ENCODE peak calls at places on chromosomes 3 and 15, in seven cellular contexts. I is mesenchymal stem cell, C is IMR-90, N is H1, Z is neuronal stem cell, V is mesendoderm, R is trophoblast cell. A is an unnamed sample.

GRCh38 chr3:152236741-152237140 is 32.0 kb upstream of the MBNL1 start:
- DNase-seq in I (no peak), C (peak), N (no peak), Z (no peak), V (peak), R (no peak), A (no peak)

GRCh38 chr3:44995142-44995770 is 19.2 kb downstream of the EXOSC7 start:
- DNase-seq in I (peak), C (peak), N (no peak), Z (no peak), V (no peak), R (no peak), A (no peak)

GRCh38 chr3:156750191-156750873 is 75.8 kb upstream of the LEKR1 start:
- DNase-seq in I (peak), C (peak), N (no peak), Z (no peak), V (peak), R (no peak), A (peak)

GRCh38 chr15:33309602-33310276 is 1.0 kb upstream of the RYR3 start:
- DNase-seq in I (no peak), C (no peak), N (no peak), Z (peak), V (peak), R (no peak), A (peak)

GRCh38 chr3:12340506-12340905 is 51.6 kb downstream of the PPARG start:
- DNase-seq in I (no peak), C (no peak), N (no peak), Z (no peak), V (no peak), R (no peak), A (no peak)

GRCh38 chr3:129016725-129017530 is 15.8 kb downstream of the EFCC1 start:
- DNase-seq in I (peak), C (peak), N (no peak), Z (no peak), V (no peak), R (no peak), A (no peak)

GRCh38 chr3:183460059-183461052 is 31.9 kb upstream of the MCF2L2 start:
- DNase-seq in I (no peak), C (no peak), N (no peak), Z (no peak), V (peak), R (no peak), A (no peak)

GRCh38 chr15:97316362-97316761 is 644.1 kb upstream of the ARRDC4 start:
- DNase-seq in I (no peak), C (no peak), N (no peak), Z (no peak), V (peak), R (no peak), A (no peak)

GRCh38 chr15:94576889-94577533 is 345.6 kb downstream of the MCTP2 start:
- DNase-seq in I (no peak), C (no peak), N (peak), Z (peak), V (peak), R (no peak), A (peak)

GRCh38 chr15:85527907-85528306 is 147.5 kb downstream of the AKAP13 start:
- DNase-seq in I (peak), C (peak), N (no peak), Z (no peak), V (peak), R (peak), A (no peak)

GRCh38 chr15:74627766-74628165 is 12.1 kb downstream of the CLK3 start:
- DNase-seq in I (no peak), C (no peak), N (no peak), Z (no peak), V (no peak), R (no peak), A (no peak)

GRCh38 chr3:107077391-107077790 is 299.8 kb upstream of the CCDC54 start:
- DNase-seq in I (no peak), C (no peak), N (no peak), Z (no peak), V (no peak), R (no peak), A (no peak)

DNA sequence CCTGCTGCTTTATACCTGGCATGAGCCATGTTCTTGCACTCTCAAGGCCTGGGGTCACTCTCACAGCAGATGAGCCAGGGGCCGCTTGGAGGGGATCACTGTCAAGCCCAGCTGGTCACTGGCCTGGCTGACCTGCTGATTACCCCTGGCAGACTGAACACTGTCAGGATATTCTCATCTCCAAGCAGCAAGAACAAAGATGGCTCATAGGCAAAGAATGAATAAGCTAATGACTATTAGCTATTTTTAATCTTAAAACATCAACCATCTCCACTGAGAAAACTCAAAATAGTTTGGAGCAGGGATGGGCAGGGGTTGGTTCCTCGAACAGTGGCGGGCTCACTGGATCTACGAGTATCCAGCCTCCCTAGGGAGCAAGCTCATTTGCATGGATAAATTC is 64.4 kb upstream of the ACAN start:
- DNase-seq in I (no peak), C (peak), N (no peak), Z (no peak), V (no peak), R (no peak), A (no peak)
- H3K4ac ChIP-seq in I (no peak), C (peak), N (no peak), Z (no peak), V (no peak), R (no peak), A (no peak)

DNA sequence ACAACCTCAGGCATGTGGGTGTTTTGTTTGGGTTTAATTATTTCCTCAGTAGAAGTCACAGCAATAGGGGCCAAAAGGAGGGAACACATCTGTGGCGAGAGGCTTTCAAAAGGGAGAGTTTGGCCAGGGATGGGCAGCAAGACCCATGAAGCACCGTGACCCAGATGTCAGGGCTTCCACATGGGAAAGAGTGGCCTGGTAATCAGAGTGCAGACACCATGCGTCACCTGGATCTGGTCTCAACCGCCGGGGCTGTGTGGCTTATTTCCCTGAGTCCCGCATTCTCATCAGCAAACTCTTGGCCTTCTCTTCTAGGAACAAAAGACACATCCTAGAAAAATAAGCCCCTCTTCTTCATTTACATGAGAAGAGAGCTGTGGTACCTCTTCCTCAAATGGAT is 12.4 kb upstream of the MUSTN1 start:
- DNase-seq in I (no peak), C (no peak), N (no peak), Z (no peak), V (no peak), R (no peak), A (no peak)
- H3K4ac ChIP-seq in I (no peak), C (no peak), N (no peak), Z (no peak), V (no peak), R (no peak), A (no peak)

GRCh38 chr15:61613729-61614128 is 384.6 kb upstream of the RORA start:
- DNase-seq in I (no peak), C (no peak), N (no peak), Z (no peak), V (no peak), R (no peak), A (no peak)
- H3K4ac ChIP-seq in I (no peak), C (no peak), N (no peak), Z (no peak), V (no peak), R (no peak), A (no peak)

GRCh38 chr3:76083992-76084391 is 298.6 kb upstream of the ZNF717 start:
- DNase-seq in I (peak), C (peak), N (no peak), Z (no peak), V (no peak), R (no peak), A (no peak)
- H3K4ac ChIP-seq in I (no peak), C (no peak), N (no peak), Z (no peak), V (no peak), R (no peak), A (no peak)

GRCh38 chr3:58189691-58190090 is 21.1 kb downstream of the DNASE1L3 start:
- DNase-seq in I (no peak), C (no peak), N (no peak), Z (no peak), V (no peak), R (no peak), A (no peak)

GRCh38 chr3:58190882-58191281 is 19.9 kb downstream of the DNASE1L3 start:
- DNase-seq in I (no peak), C (no peak), N (no peak), Z (no peak), V (no peak), R (no peak), A (no peak)

GRCh38 chr3:58190291-58190690 is 20.5 kb downstream of the DNASE1L3 start:
- DNase-seq in I (no peak), C (no peak), N (no peak), Z (no peak), V (no peak), R (no peak), A (no peak)

GRCh38 chr3:58192076-58192475 is 18.7 kb downstream of the DNASE1L3 start:
- DNase-seq in I (no peak), C (no peak), N (no peak), Z (no peak), V (no peak), R (no peak), A (no peak)

DNA sequence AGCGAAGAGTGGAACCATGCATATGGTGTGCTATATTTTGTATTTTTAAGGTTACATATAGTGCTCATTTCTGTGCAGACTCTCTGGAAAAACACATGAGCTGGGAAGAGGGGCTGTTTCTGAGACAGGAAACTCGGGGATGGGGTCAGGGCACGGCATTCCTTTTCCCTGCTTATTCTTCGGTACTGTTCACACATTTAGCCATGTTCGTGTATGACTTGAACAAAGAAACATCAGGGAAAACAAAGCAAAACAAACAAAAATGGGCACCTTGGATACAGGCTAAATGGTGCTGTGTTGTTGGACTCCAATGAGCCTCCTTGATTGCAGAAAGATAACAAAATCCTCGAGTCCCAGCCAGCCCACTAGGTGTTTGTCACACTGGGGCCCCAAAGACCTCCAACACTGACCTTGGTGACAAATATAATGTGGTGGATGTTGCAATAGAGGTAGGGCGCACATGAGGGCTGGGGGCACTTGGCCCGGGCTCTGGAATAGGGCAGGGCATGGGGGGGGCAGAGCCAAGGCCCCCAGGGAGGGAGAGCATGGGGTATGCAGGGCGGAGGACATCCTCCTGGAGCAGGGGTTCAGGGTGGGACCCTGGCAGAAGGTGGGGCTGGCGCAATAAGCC is 19.3 kb downstream of the DNASE1L3 start:
- DNase-seq in I (no peak), C (no peak), N (no peak), Z (no peak), V (no peak), R (no peak), A (no peak)
- H3K4ac ChIP-seq in I (no peak), C (no peak), N (no peak), Z (no peak), V (no peak), R (no peak), A (no peak)

GRCh38 chr3:41295740-41296139 is 96.4 kb downstream of the CTNNB1 start:
- DNase-seq in I (no peak), C (no peak), N (no peak), Z (no peak), V (no peak), R (no peak), A (no peak)
- H3K4ac ChIP-seq in I (no peak), C (no peak), N (no peak), Z (no peak), V (no peak), R (no peak), A (no peak)

DNA sequence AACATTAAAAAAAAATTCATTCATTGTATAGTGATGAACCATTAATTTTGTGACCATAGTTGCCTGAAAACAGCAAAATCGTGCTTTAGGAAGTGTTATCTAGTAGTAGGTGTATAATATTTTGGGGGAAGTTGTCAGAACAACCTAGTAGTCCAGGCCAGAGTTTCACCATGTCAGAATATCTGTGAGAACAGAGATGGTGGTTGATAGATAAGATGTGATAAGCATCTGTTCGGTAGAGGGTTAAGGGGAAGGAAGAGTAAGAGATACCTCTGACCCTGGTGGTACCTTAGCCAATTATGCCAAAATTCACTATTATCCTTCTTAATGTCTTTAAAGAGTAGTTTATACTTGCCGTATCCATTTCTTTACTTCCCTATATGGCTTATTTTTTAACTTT is 113.8 kb downstream of the MITF start:
- DNase-seq in I (no peak), C (no peak), N (no peak), Z (no peak), V (no peak), R (no peak), A (no peak)
- H3K4ac ChIP-seq in I (no peak), C (no peak), N (no peak), Z (no peak), V (no peak), R (no peak), A (no peak)

A was measured in H9.